ENCODE peak calls at places on chromosomes 11 and 22, in four cellular contexts. R is MM.1S, C is GM23248, F is neural progenitor cell. Z is an unnamed sample. For H3F3A, the result is how much of the 10 kb centered on the place peaks cover.

GRCh38 chr11:106714179-106714578 is 304.1 kb downstream of the GUCY1A2 start:
- DNase-seq in R (no peak), C (no peak), F (no peak), Z (peak)

GRCh38 chr11:124315052-124315451 is 1.3 kb upstream of the OR8D1 start:
- DNase-seq in R (no peak), C (peak), F (no peak), Z (peak)

GRCh38 chr11:46120711-46121327 is 435 bp downstream of the PHF21A start:
- DNase-seq in R (peak), C (peak), F (peak), Z (no peak)

GRCh38 chr11:120147950-120148270 is 10.0 kb upstream of the TRIM29 start:
- DNase-seq in R (no peak), C (no peak), F (no peak), Z (no peak)

GRCh38 chr11:33633251-33634003 is 67.2 kb downstream of the C11orf91 start:
- DNase-seq in R (no peak), C (peak), F (no peak), Z (peak)

GRCh38 chr11:36702330-36703054 is 104.5 kb upstream of the RAG2 start:
- DNase-seq in R (peak), C (peak), F (peak), Z (peak)

GRCh38 chr22:25281675-25282345 is 62.4 kb downstream of the CRYBB2 start:
- DNase-seq in R (no peak), C (no peak), F (peak), Z (no peak)

GRCh38 chr11:9076661-9077060 is 14.7 kb downstream of the SCUBE2 start:
- DNase-seq in R (no peak), C (no peak), F (no peak), Z (peak)

GRCh38 chr11:122140535-122140934 is 24.5 kb upstream of the BLID start:
- DNase-seq in R (no peak), C (peak), F (no peak), Z (peak)

GRCh38 chr11:18650859-18651557 is 16.9 kb upstream of the SPTY2D1 start:
- DNase-seq in R (peak), C (peak), F (peak), Z (peak)

GRCh38 chr11:45736424-45736823 is 68.5 kb upstream of the SLC35C1 start:
- DNase-seq in R (no peak), C (peak), F (no peak), Z (peak)

GRCh38 chr22:31089101-31090100 is 8.3 kb downstream of the SMTN start:
- DNase-seq in R (peak), C (peak), F (peak), Z (no peak)

GRCh38 chr22:24494535-24495364 is at the start of gene UPB1:
- DNase-seq in R (no peak), C (no peak), F (peak), Z (no peak)

GRCh38 chr11:62573006-62573591 is 592 bp downstream of the EEF1G start:
- DNase-seq in R (no peak), C (peak), F (peak), Z (no peak)

GRCh38 chr22:16915711-16916110 is 90.5 kb upstream of the XKR3 start:
- DNase-seq in R (peak), C (peak), F (no peak), Z (no peak)

GRCh38 chr11:12162652-12163051 is 52.3 kb downstream of the MICAL2 start:
- DNase-seq in R (no peak), C (no peak), F (no peak), Z (no peak)

GRCh38 chr11:12160231-12160630 is 49.8 kb downstream of the MICAL2 start:
- DNase-seq in R (no peak), C (no peak), F (no peak), Z (no peak)

GRCh38 chr11:12161603-12162350 is 51.4 kb downstream of the MICAL2 start:
- DNase-seq in R (no peak), C (no peak), F (no peak), Z (no peak)

GRCh38 chr11:12160680-12161079 is 50.3 kb downstream of the MICAL2 start:
- DNase-seq in R (no peak), C (no peak), F (no peak), Z (no peak)

GRCh38 chr11:12161137-12161536 is 50.7 kb downstream of the MICAL2 start:
- DNase-seq in R (no peak), C (no peak), F (no peak), Z (no peak)
- H3F3A ChIP-seq in R (under half), C (half or more), F (under half), Z (under half)

GRCh38 chr11:123181075-123181474 is 14.0 kb downstream of the CLMP start:
- DNase-seq in R (no peak), C (peak), F (no peak), Z (no peak)

GRCh38 chr11:123185326-123185725 is 9.7 kb downstream of the CLMP start:
- DNase-seq in R (no peak), C (no peak), F (peak), Z (no peak)

GRCh38 chr11:123184531-123184930 is 10.5 kb downstream of the CLMP start:
- DNase-seq in R (no peak), C (peak), F (no peak), Z (peak)

GRCh38 chr11:123182101-123182500 is 12.9 kb downstream of the CLMP start:
- DNase-seq in R (no peak), C (peak), F (no peak), Z (no peak)

GRCh38 chr11:123183391-123184099 is 11.5 kb downstream of the CLMP start:
- DNase-seq in R (no peak), C (peak), F (no peak), Z (peak)
- H3K27ac ChIP-seq in R (no peak), C (peak), F (no peak), Z (peak)

DNA sequence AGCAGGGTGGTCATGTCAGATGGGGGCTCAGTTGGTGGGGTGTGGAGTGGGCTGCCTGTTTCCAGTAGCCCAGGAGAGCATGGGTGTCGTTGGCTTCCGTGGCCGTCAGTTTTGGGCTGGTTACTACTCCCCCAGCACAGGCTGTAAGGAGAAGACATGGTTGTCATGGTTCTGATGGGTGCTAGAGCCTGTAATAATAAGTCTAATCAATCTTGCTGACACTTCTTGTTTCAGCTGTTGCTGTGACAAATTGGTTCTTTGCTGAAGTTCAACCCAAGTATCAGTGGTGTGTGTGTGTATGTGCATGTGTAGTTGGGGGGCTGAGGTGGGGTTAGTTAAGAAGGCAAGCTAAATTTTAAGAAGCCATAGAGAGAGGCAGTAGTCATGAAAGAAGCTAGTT is 61.3 kb upstream of the DBX1 start:
- DNase-seq in R (no peak), C (no peak), F (no peak), Z (no peak)
- H3K9ac ChIP-seq in R (no peak), C (no peak), F (no peak), Z (no peak)

GRCh38 chr22:46094676-46095075 is 55.6 kb upstream of the PPARA start:
- DNase-seq in R (no peak), C (no peak), F (no peak), Z (no peak)
- H3F3A ChIP-seq in R (under half), C (half or more), F (under half), Z (under half)

DNA sequence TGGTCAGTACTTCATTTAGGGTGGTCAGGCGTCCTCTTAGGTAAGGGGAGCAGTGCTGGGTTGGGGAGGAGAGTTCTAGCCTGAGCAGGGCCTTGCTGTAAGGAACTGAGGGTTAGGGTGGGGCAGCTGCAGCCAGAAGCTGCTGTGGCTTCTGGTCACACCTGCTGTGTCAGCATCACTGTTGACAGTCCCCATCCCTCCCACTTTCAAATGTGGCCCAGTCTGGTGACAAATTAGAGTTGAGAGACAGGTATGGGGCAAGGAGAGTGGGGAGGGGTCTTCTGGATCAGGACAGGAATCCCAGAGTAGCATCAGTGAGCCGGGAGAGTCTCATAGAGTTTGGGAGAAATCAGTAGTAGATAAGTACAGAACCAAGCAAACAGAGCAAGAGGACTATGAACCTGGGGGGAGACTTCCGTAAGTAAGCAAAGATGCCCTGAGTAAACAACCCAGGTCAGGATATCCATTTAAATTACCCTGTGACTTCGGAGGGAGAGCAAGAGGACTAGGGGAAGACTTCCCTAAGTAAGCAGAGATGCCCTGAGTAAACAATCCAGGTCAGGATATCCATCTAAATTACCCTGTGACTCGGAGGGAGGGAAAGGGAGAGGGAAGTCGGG is 53.7 kb downstream of the PPP6R2 start:
- DNase-seq in R (peak), C (peak), F (no peak), Z (peak)
- H3K27ac ChIP-seq in R (no peak), C (no peak), F (no peak), Z (no peak)

DNA sequence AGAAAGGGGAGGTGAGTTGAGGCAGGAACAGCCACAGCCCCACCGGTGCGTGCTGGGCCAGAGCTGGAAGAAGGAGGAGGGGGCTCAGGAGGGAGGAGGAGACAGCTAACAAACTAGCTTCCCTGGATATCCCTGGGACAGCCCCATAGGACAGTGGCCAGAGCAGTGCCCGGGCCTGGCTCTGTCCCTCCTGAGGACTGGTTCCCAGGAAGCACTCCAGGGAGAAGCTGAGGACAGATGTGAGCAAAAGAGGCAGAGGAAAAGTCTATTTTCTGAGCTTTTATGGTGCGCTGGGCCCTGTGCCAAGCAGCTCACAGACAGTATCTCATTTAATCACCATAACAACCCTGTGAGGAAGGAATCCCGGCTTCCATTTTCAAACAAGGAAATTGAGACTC is 8.3 kb downstream of the DCHS1 start:
- DNase-seq in R (no peak), C (peak), F (no peak), Z (no peak)
- H3K9ac ChIP-seq in R (no peak), C (peak), F (no peak), Z (no peak)

GRCh38 chr22:23300476-23300875 is 120.2 kb downstream of the BCR start:
- DNase-seq in R (no peak), C (no peak), F (no peak), Z (no peak)
- H3F3A ChIP-seq in R (under half), C (under half), F (under half), Z (under half)

DNA sequence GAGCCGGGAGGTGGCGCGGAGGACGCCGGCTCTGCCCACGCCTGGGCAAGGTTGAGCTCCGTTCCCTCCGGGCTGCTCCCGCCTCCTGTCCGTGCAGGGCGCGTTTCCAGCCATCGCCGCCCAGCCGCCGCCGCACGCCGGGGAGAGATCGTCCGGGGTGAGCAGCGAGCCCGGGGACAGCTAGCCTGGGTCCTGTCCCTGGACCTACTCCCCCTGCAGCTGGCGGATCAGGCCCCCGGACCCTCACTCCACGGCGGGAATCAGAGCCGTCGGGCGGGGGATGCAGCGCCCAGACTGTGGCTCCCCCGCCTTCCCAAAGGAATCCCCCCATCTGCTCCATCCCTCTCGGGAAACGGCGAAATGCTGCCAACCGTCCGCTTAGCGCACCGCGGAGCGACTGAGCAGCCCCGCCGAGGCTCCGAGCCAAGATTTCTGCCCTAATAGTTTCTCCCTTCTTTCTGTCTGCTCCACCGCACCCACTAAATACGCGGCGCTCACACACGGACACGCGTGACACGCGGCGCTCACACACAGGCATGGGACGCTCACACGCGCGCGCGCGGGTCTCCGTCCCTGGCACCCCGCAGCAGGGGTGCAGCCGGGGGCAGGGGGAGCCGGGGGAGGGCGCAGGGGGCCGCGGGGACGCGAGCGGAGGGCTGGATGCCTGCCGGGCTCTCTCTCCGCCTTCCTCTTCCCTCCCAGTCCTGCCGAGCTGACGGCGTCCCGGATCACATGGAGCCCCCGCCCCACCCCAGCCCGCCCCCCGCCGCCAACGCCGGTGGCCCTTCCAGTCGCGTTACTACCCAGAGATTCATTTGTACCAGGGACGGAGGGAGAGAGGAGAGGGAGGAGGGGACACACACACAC is at the start of gene KCNJ5:
- DNase-seq in R (no peak), C (peak), F (peak), Z (peak)
- H3K27ac ChIP-seq in R (no peak), C (no peak), F (no peak), Z (no peak)

Z was measured in PC-3.